ENCODE peak calls at places on chromosomes 3 and 15, in seven cellular contexts. One of them, this sample, is unnamed.

GRCh38 chr3:78857494-78858111 is 910.2 kb downstream of the ROBO1 start:
- DNase-seq in breast epithelium: no peak
- DNase-seq in prostate gland: no peak
- DNase-seq in HepG2: no peak
- DNase-seq in transverse colon: no peak
- DNase-seq in upper lobe of left lung: no peak
- DNase-seq in K562: no peak
- DNase-seq in this sample: no peak

GRCh38 chr3:133857767-133858166 is 37.9 kb downstream of the RAB6B start:
- DNase-seq in breast epithelium: no peak
- DNase-seq in prostate gland: no peak
- DNase-seq in HepG2: no peak
- DNase-seq in transverse colon: no peak
- DNase-seq in upper lobe of left lung: no peak
- DNase-seq in K562: peak; percentile 35
- DNase-seq in this sample: no peak

GRCh38 chr3:81592101-81592500 is 169.3 kb downstream of the GBE1 start:
- DNase-seq in breast epithelium: no peak
- DNase-seq in prostate gland: no peak
- DNase-seq in HepG2: no peak
- DNase-seq in transverse colon: no peak
- DNase-seq in upper lobe of left lung: no peak
- DNase-seq in K562: no peak
- DNase-seq in this sample: no peak

GRCh38 chr15:65957451-65957850 is 88.2 kb downstream of the RAB11A start:
- DNase-seq in breast epithelium: no peak
- DNase-seq in prostate gland: no peak
- DNase-seq in HepG2: no peak
- DNase-seq in transverse colon: no peak
- DNase-seq in upper lobe of left lung: no peak
- DNase-seq in K562: no peak
- DNase-seq in this sample: no peak

GRCh38 chr15:30956216-30956803 is 35.1 kb downstream of the MTMR10 start:
- DNase-seq in breast epithelium: no peak
- DNase-seq in prostate gland: no peak
- DNase-seq in HepG2: no peak
- DNase-seq in transverse colon: no peak
- DNase-seq in upper lobe of left lung: no peak
- DNase-seq in K562: no peak
- DNase-seq in this sample: no peak

GRCh38 chr3:42300013-42300412 is 34.0 kb upstream of the CCK start:
- DNase-seq in breast epithelium: no peak
- DNase-seq in prostate gland: no peak
- DNase-seq in HepG2: peak; percentile 10
- DNase-seq in transverse colon: peak; percentile 13
- DNase-seq in upper lobe of left lung: no peak
- DNase-seq in K562: no peak
- DNase-seq in this sample: no peak

GRCh38 chr3:11377726-11378125 is 105.5 kb downstream of the ATG7 start:
- DNase-seq in breast epithelium: no peak
- DNase-seq in prostate gland: no peak
- DNase-seq in HepG2: no peak
- DNase-seq in transverse colon: no peak
- DNase-seq in upper lobe of left lung: no peak
- DNase-seq in K562: no peak
- DNase-seq in this sample: no peak

GRCh38 chr3:188037116-188037718 is 116.7 kb upstream of the LPP start:
- DNase-seq in breast epithelium: no peak
- DNase-seq in prostate gland: no peak
- DNase-seq in HepG2: peak; percentile 83
- DNase-seq in transverse colon: peak; percentile 46
- DNase-seq in upper lobe of left lung: no peak
- DNase-seq in K562: no peak
- DNase-seq in this sample: peak; percentile 51

GRCh38 chr3:101219842-101220560 is 100.4 kb downstream of the IMPG2 start:
- DNase-seq in breast epithelium: no peak
- DNase-seq in prostate gland: no peak
- DNase-seq in HepG2: no peak
- DNase-seq in transverse colon: no peak
- DNase-seq in upper lobe of left lung: peak; percentile 1
- DNase-seq in K562: no peak
- DNase-seq in this sample: no peak

GRCh38 chr3:52065264-52065756 is 8.9 kb upstream of the DUSP7 start:
- DNase-seq in breast epithelium: peak; percentile 92
- DNase-seq in prostate gland: no peak
- DNase-seq in HepG2: no peak
- DNase-seq in transverse colon: peak; percentile 34
- DNase-seq in upper lobe of left lung: no peak
- DNase-seq in K562: no peak
- DNase-seq in this sample: peak; percentile 65

GRCh38 chr15:60070838-60071493 is 66.9 kb downstream of the FOXB1 start:
- DNase-seq in breast epithelium: no peak
- DNase-seq in prostate gland: no peak
- DNase-seq in HepG2: no peak
- DNase-seq in transverse colon: no peak
- DNase-seq in upper lobe of left lung: no peak
- DNase-seq in K562: no peak
- DNase-seq in this sample: no peak

GRCh38 chr3:136882575-136882974 is 20.6 kb downstream of the NCK1 start:
- DNase-seq in breast epithelium: no peak
- DNase-seq in prostate gland: no peak
- DNase-seq in HepG2: no peak
- DNase-seq in transverse colon: no peak
- DNase-seq in upper lobe of left lung: no peak
- DNase-seq in K562: peak; percentile 55
- DNase-seq in this sample: no peak

GRCh38 chr3:167246252-167246651 is 133.8 kb downstream of the ZBBX start:
- DNase-seq in breast epithelium: no peak
- DNase-seq in prostate gland: no peak
- DNase-seq in HepG2: no peak
- DNase-seq in transverse colon: no peak
- DNase-seq in upper lobe of left lung: no peak
- DNase-seq in K562: no peak
- DNase-seq in this sample: no peak

GRCh38 chr3:97121386-97121785 is 307.0 kb downstream of the EPHA6 start:
- DNase-seq in breast epithelium: no peak
- DNase-seq in prostate gland: no peak
- DNase-seq in HepG2: no peak
- DNase-seq in transverse colon: no peak
- DNase-seq in upper lobe of left lung: no peak
- DNase-seq in K562: no peak
- DNase-seq in this sample: no peak

GRCh38 chr15:92821491-92822116 is 78.5 kb upstream of the CHD2 start:
- DNase-seq in breast epithelium: no peak
- DNase-seq in prostate gland: no peak
- DNase-seq in HepG2: no peak
- DNase-seq in transverse colon: no peak
- DNase-seq in upper lobe of left lung: no peak
- DNase-seq in K562: no peak
- DNase-seq in this sample: no peak
- TF ChIP-seq POLR2AphosphoS5 in breast epithelium: no peak
- TF ChIP-seq POLR2AphosphoS5 in prostate gland: no peak
- TF ChIP-seq POLR2AphosphoS5 in HepG2: no peak
- TF ChIP-seq POLR2AphosphoS5 in transverse colon: peak; percentile 8
- TF ChIP-seq POLR2AphosphoS5 in upper lobe of left lung: peak; percentile 37
- TF ChIP-seq POLR2AphosphoS5 in K562: no peak
- TF ChIP-seq POLR2AphosphoS5 in this sample: no peak

GRCh38 chr3:61526307-61526706 is 35.1 kb upstream of the PTPRG start:
- DNase-seq in breast epithelium: no peak
- DNase-seq in prostate gland: no peak
- DNase-seq in HepG2: no peak
- DNase-seq in transverse colon: no peak
- DNase-seq in upper lobe of left lung: no peak
- DNase-seq in K562: no peak
- DNase-seq in this sample: no peak

GRCh38 chr3:61521229-61521628 is 40.1 kb upstream of the PTPRG start:
- DNase-seq in breast epithelium: no peak
- DNase-seq in prostate gland: no peak
- DNase-seq in HepG2: no peak
- DNase-seq in transverse colon: no peak
- DNase-seq in upper lobe of left lung: no peak
- DNase-seq in K562: no peak
- DNase-seq in this sample: no peak

GRCh38 chr3:61524933-61525332 is 36.4 kb upstream of the PTPRG start:
- DNase-seq in breast epithelium: no peak
- DNase-seq in prostate gland: no peak
- DNase-seq in HepG2: no peak
- DNase-seq in transverse colon: no peak
- DNase-seq in upper lobe of left lung: no peak
- DNase-seq in K562: no peak
- DNase-seq in this sample: no peak

GRCh38 chr3:61522064-61522463 is 39.3 kb upstream of the PTPRG start:
- DNase-seq in breast epithelium: no peak
- DNase-seq in prostate gland: no peak
- DNase-seq in HepG2: no peak
- DNase-seq in transverse colon: no peak
- DNase-seq in upper lobe of left lung: no peak
- DNase-seq in K562: no peak
- DNase-seq in this sample: no peak

DNA sequence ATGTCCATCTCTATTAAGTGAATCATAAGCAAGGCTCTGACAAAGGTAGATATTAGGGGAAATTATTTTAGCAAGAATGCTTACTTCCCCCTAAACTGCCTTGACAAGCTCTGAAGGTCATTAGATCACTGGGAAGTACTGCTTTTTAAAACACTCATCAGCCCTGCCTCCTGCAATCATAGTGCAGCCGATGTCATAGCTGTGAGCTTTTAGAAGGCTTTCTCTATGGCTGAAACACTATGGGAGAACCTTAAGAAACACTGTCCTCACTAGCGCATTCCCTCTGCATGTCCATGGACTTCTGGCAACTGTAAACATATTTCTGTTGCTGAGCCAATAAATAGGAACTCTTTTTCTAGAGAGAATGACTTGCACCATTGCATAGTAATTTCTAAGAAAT is 38.7 kb upstream of the PTPRG start:
- DNase-seq in breast epithelium: no peak
- DNase-seq in prostate gland: no peak
- DNase-seq in HepG2: no peak
- DNase-seq in transverse colon: no peak
- DNase-seq in upper lobe of left lung: no peak
- DNase-seq in K562: no peak
- DNase-seq in this sample: no peak
- H3K27ac ChIP-seq in breast epithelium: no peak overlapping the region
- H3K27ac ChIP-seq in prostate gland: no peak overlapping the region
- H3K27ac ChIP-seq in HepG2: no peak overlapping the region
- H3K27ac ChIP-seq in transverse colon: no peak overlapping the region
- H3K27ac ChIP-seq in upper lobe of left lung: no peak overlapping the region
- H3K27ac ChIP-seq in K562: no peak overlapping the region
- H3K27ac ChIP-seq in this sample: no peak overlapping the region

GRCh38 chr3:169604568-169604967 is 58.9 kb downstream of the MECOM start:
- DNase-seq in breast epithelium: no peak
- DNase-seq in prostate gland: no peak
- DNase-seq in HepG2: no peak
- DNase-seq in transverse colon: no peak
- DNase-seq in upper lobe of left lung: no peak
- DNase-seq in K562: no peak
- DNase-seq in this sample: no peak
- TF ChIP-seq POLR2A in breast epithelium: no peak
- TF ChIP-seq POLR2A in prostate gland: no peak
- TF ChIP-seq POLR2A in HepG2: no peak
- TF ChIP-seq POLR2A in transverse colon: no peak
- TF ChIP-seq POLR2A in upper lobe of left lung: no peak
- TF ChIP-seq POLR2A in K562: no peak
- TF ChIP-seq POLR2A in this sample: no peak

DNA sequence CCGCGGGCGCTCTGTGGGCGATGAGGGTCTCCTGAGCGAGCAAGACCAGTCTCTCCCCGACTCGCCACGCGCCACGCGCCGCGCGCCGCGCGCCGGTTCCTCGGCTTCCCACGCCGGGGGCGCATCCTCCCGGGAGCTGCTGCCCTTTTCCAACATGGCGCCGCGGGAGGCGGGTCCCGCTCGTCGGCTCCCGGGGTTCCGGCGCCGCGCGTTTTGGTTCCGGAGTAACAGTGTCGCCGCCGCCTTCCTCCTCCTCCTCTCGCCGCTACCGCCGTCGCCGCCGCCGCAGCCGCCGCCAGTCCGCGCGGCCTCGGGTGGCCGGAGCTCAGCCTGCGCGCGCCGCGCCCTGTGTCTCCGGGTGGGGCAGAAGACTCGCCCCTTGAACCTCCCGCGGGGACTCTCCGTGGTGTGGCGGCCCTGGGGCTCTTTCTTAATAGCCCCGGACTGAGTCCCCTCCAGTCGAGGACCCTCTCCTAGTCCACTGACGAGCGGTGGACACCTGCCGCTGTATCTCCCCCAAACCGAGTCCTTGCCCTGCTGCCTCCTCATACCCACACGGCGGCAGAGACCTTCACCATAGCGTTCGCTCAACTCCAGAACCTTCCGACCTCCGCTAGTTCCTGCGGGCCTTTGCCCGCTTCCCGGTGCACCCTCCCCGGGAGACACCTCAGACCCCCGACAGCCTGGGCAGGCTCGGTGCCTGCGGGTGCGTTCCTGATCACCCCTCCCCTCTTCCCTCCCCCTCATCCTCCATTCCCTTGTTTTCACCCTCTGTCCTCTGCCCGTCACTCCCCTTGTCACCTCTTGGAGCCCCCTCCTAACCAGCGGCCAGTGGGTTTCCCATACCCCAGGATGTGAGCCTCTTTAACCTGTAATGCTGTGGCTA is at the start of gene MAP2K5:
- DNase-seq in breast epithelium: peak; percentile 70
- DNase-seq in prostate gland: peak; percentile 81
- DNase-seq in HepG2: peak; percentile 48
- DNase-seq in transverse colon: peak; percentile 90
- DNase-seq in upper lobe of left lung: peak; percentile 97
- DNase-seq in K562: peak; percentile 82
- DNase-seq in this sample: peak; percentile 88
- TF ChIP-seq POLR2AphosphoS5 in breast epithelium: peak; percentile 30
- TF ChIP-seq POLR2AphosphoS5 in prostate gland: peak; percentile 64
- TF ChIP-seq POLR2AphosphoS5 in HepG2: peak; percentile 83
- TF ChIP-seq POLR2AphosphoS5 in transverse colon: peak; percentile 79
- TF ChIP-seq POLR2AphosphoS5 in upper lobe of left lung: peak; percentile 69
- TF ChIP-seq POLR2AphosphoS5 in K562: peak; percentile 72
- TF ChIP-seq POLR2AphosphoS5 in this sample: peak; percentile 78

DNA sequence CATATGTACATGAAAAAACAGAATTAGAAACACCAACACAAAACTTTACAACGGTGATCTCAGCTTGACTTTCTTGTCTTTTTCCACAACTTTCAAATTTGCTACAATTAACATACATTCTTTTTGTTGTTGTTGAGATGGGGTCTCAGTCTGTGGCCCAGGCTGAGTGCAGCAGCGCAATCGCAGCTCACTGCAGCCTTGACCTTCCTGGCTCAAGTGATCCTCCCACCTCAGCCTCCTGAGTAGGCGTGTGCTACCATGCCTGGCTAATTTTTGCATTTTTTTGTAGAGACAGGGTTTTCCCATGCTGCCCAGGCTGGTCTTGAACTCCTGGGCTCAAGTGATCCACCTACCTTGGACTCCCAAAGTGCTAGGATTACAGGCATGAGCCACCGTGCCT is 83.6 kb upstream of the TPM1 start:
- DNase-seq in breast epithelium: no peak
- DNase-seq in prostate gland: no peak
- DNase-seq in HepG2: no peak
- DNase-seq in transverse colon: no peak
- DNase-seq in upper lobe of left lung: no peak
- DNase-seq in K562: no peak
- DNase-seq in this sample: no peak
- H3K27ac ChIP-seq in breast epithelium: no peak overlapping the region
- H3K27ac ChIP-seq in prostate gland: no peak overlapping the region
- H3K27ac ChIP-seq in HepG2: no peak overlapping the region
- H3K27ac ChIP-seq in transverse colon: no peak overlapping the region
- H3K27ac ChIP-seq in upper lobe of left lung: no peak overlapping the region
- H3K27ac ChIP-seq in K562: no peak overlapping the region
- H3K27ac ChIP-seq in this sample: no peak overlapping the region

GRCh38 chr3:196611761-196612483 is 27.6 kb upstream of the NRROS start:
- DNase-seq in breast epithelium: no peak
- DNase-seq in prostate gland: no peak
- DNase-seq in HepG2: no peak
- DNase-seq in transverse colon: no peak
- DNase-seq in upper lobe of left lung: no peak
- DNase-seq in K562: peak; percentile 53
- DNase-seq in this sample: no peak
- TF ChIP-seq POLR2A in breast epithelium: no peak
- TF ChIP-seq POLR2A in prostate gland: no peak
- TF ChIP-seq POLR2A in HepG2: no peak
- TF ChIP-seq POLR2A in transverse colon: no peak
- TF ChIP-seq POLR2A in upper lobe of left lung: no peak
- TF ChIP-seq POLR2A in K562: peak; percentile 50
- TF ChIP-seq POLR2A in this sample: no peak